ENCODE peak calls at places on chromosomes 16 and 17, in eight cellular contexts. One of them, this sample, is unnamed.
A peak's percentile ranks its signal among the peaks of the same experiment; 100 is the strongest.

GRCh38 chr17:63476857-63477470 is at the start of gene ACE:
- DNase-seq in stomach: peak; percentile 37
- DNase-seq in activated naive CD8-positive, alpha-beta T cell treated with anti-CD3 and anti-CD28 coated beads for 36 hours: peak; percentile 55
- DNase-seq in heart right ventricle: peak; percentile 35
- DNase-seq in IMR-90: peak; percentile 15
- DNase-seq in hepatocyte: peak; percentile 86
- DNase-seq in skeletal muscle cell: no peak
- DNase-seq in renal cortical epithelial cell: no peak
- DNase-seq in this sample: peak; percentile 75

GRCh38 chr16:89495121-89495520 is 4.8 kb upstream of the ANKRD11 start:
- DNase-seq in stomach: no peak
- DNase-seq in activated naive CD8-positive, alpha-beta T cell treated with anti-CD3 and anti-CD28 coated beads for 36 hours: no peak
- DNase-seq in heart right ventricle: no peak
- DNase-seq in IMR-90: peak; percentile 80
- DNase-seq in hepatocyte: no peak
- DNase-seq in skeletal muscle cell: peak; percentile 43
- DNase-seq in renal cortical epithelial cell: peak; percentile 70
- DNase-seq in this sample: no peak

GRCh38 chr16:57067347-57067746 is 25.0 kb upstream of the CPNE2 start:
- DNase-seq in stomach: no peak
- DNase-seq in activated naive CD8-positive, alpha-beta T cell treated with anti-CD3 and anti-CD28 coated beads for 36 hours: no peak
- DNase-seq in heart right ventricle: no peak
- DNase-seq in IMR-90: no peak
- DNase-seq in hepatocyte: no peak
- DNase-seq in skeletal muscle cell: no peak
- DNase-seq in renal cortical epithelial cell: no peak
- DNase-seq in this sample: no peak

GRCh38 chr17:43327834-43328420 is 70.9 kb upstream of the ARL4D start:
- DNase-seq in stomach: no peak
- DNase-seq in activated naive CD8-positive, alpha-beta T cell treated with anti-CD3 and anti-CD28 coated beads for 36 hours: no peak
- DNase-seq in heart right ventricle: no peak
- DNase-seq in IMR-90: no peak
- DNase-seq in hepatocyte: no peak
- DNase-seq in skeletal muscle cell: no peak
- DNase-seq in renal cortical epithelial cell: no peak
- DNase-seq in this sample: no peak

GRCh38 chr16:82195917-82196494 is 26.0 kb upstream of the MPHOSPH6 start:
- DNase-seq in stomach: no peak
- DNase-seq in activated naive CD8-positive, alpha-beta T cell treated with anti-CD3 and anti-CD28 coated beads for 36 hours: no peak
- DNase-seq in heart right ventricle: no peak
- DNase-seq in IMR-90: no peak
- DNase-seq in hepatocyte: no peak
- DNase-seq in skeletal muscle cell: peak; percentile 46
- DNase-seq in renal cortical epithelial cell: no peak
- DNase-seq in this sample: no peak

GRCh38 chr17:47804461-47804860 is 17.1 kb downstream of the OSBPL7 start:
- DNase-seq in stomach: peak; percentile 18
- DNase-seq in activated naive CD8-positive, alpha-beta T cell treated with anti-CD3 and anti-CD28 coated beads for 36 hours: no peak
- DNase-seq in heart right ventricle: no peak
- DNase-seq in IMR-90: no peak
- DNase-seq in hepatocyte: no peak
- DNase-seq in skeletal muscle cell: no peak
- DNase-seq in renal cortical epithelial cell: no peak
- DNase-seq in this sample: no peak

GRCh38 chr17:66904760-66905637 is 59.5 kb upstream of the CACNG4 start:
- DNase-seq in stomach: peak; percentile 55
- DNase-seq in activated naive CD8-positive, alpha-beta T cell treated with anti-CD3 and anti-CD28 coated beads for 36 hours: no peak
- DNase-seq in heart right ventricle: peak; percentile 28
- DNase-seq in IMR-90: peak; percentile 72
- DNase-seq in hepatocyte: peak; percentile 53
- DNase-seq in skeletal muscle cell: peak; percentile 22
- DNase-seq in renal cortical epithelial cell: peak; percentile 79
- DNase-seq in this sample: peak; percentile 91

GRCh38 chr17:78798695-78799559 is 16.9 kb upstream of the CYTH1 start:
- DNase-seq in stomach: no peak
- DNase-seq in activated naive CD8-positive, alpha-beta T cell treated with anti-CD3 and anti-CD28 coated beads for 36 hours: no peak
- DNase-seq in heart right ventricle: no peak
- DNase-seq in IMR-90: peak; percentile 13
- DNase-seq in hepatocyte: peak; percentile 40
- DNase-seq in skeletal muscle cell: no peak
- DNase-seq in renal cortical epithelial cell: peak; percentile 14
- DNase-seq in this sample: peak; percentile 31

GRCh38 chr17:63552211-63552610 is 1.9 kb downstream of the DCAF7 start:
- DNase-seq in stomach: peak; percentile 3
- DNase-seq in activated naive CD8-positive, alpha-beta T cell treated with anti-CD3 and anti-CD28 coated beads for 36 hours: no peak
- DNase-seq in heart right ventricle: no peak
- DNase-seq in IMR-90: peak; percentile 52
- DNase-seq in hepatocyte: no peak
- DNase-seq in skeletal muscle cell: no peak
- DNase-seq in renal cortical epithelial cell: no peak
- DNase-seq in this sample: no peak

GRCh38 chr17:69227536-69227935 is 1.1 kb downstream of the ABCA10 start:
- DNase-seq in stomach: no peak
- DNase-seq in activated naive CD8-positive, alpha-beta T cell treated with anti-CD3 and anti-CD28 coated beads for 36 hours: no peak
- DNase-seq in heart right ventricle: no peak
- DNase-seq in IMR-90: no peak
- DNase-seq in hepatocyte: no peak
- DNase-seq in skeletal muscle cell: no peak
- DNase-seq in renal cortical epithelial cell: no peak
- DNase-seq in this sample: no peak

GRCh38 chr17:55688057-55688456 is 34.6 kb downstream of the TMEM100 start:
- DNase-seq in stomach: no peak
- DNase-seq in activated naive CD8-positive, alpha-beta T cell treated with anti-CD3 and anti-CD28 coated beads for 36 hours: no peak
- DNase-seq in heart right ventricle: no peak
- DNase-seq in IMR-90: no peak
- DNase-seq in hepatocyte: no peak
- DNase-seq in skeletal muscle cell: no peak
- DNase-seq in renal cortical epithelial cell: no peak
- DNase-seq in this sample: no peak

GRCh38 chr17:83109793-83110645 is 30.6 kb downstream of the METRNL start:
- DNase-seq in stomach: peak; percentile 89
- DNase-seq in activated naive CD8-positive, alpha-beta T cell treated with anti-CD3 and anti-CD28 coated beads for 36 hours: no peak
- DNase-seq in heart right ventricle: peak; percentile 86
- DNase-seq in IMR-90: peak; percentile 97
- DNase-seq in hepatocyte: peak; percentile 91
- DNase-seq in skeletal muscle cell: peak; percentile 83
- DNase-seq in renal cortical epithelial cell: peak; percentile 91
- DNase-seq in this sample: no peak